ENCODE peak calls at places on chromosomes 11 and 22, in five cellular contexts. N is amniotic stem cell; V is activated T-cell treated with anti-CD3 and anti-CD28 coated beads, Interleukin-2, amount 50 U/mL, for 48 hours; G is stimulated activated CD4-positive, alpha-beta T cell treated with anti-CD3 and anti-CD28 coated beads, Interleukin-1b, Interleukin-23, amount 100 ng/mL, for 24 hours; M is posterior cingulate gyrus. B is an unnamed sample.

GRCh38 chr11:18347471-18348125 is 25.2 kb downstream of the GTF2H1 start:
- DNase-seq in N (peak; percentile 83), V (no peak), G (no peak), M (no peak), B (no peak)

GRCh38 chr11:128476729-128477128 is 110.6 kb downstream of the ETS1 start:
- DNase-seq in N (no peak), V (peak; percentile 61), G (no peak), M (no peak), B (no peak)

GRCh38 chr22:23225724-23226496 is 45.6 kb downstream of the BCR start:
- DNase-seq in N (no peak), V (no peak), G (no peak), M (no peak), B (peak; percentile 50)

GRCh38 chr22:50150161-50151129 is 20.1 kb upstream of the PANX2 start:
- DNase-seq in N (no peak), V (no peak), G (no peak), M (no peak), B (no peak)

GRCh38 chr11:74025467-74026166 is 16.7 kb upstream of the UCP3 start:
- DNase-seq in N (no peak), V (no peak), G (no peak), M (no peak), B (peak; percentile 40)

GRCh38 chr22:41828516-41828915 is 4.4 kb upstream of the SREBF2 start:
- DNase-seq in N (no peak), V (no peak), G (no peak), M (no peak), B (no peak)

GRCh38 chr11:87819141-87819540 is 356.1 kb downstream of the RAB38 start:
- DNase-seq in N (no peak), V (no peak), G (no peak), M (no peak), B (peak; percentile 58)

GRCh38 chr11:87007938-87008337 is 29.8 kb upstream of the TMEM135 start:
- DNase-seq in N (no peak), V (no peak), G (no peak), M (no peak), B (no peak)

GRCh38 chr11:9089636-9090035 is 1.8 kb downstream of the SCUBE2 start:
- DNase-seq in N (no peak), V (no peak), G (no peak), M (no peak), B (no peak)

B was measured in Ammon's horn.